ENCODE peak calls at places on chromosomes 11 and 22, in six cellular contexts. P, O, M, J, E and B are unnamed samples.

GRCh38 chr11:67382481-67383136 is 9.2 kb upstream of the RAD9A start:
- DNase-seq in E (peak; percentile 74), O (peak; percentile 91), M (peak; percentile 52), P (peak; percentile 30), J (peak; percentile 84), B (no peak)

GRCh38 chr11:132960273-132960672 is 572.0 kb downstream of the OPCML start:
- DNase-seq in J (no peak), P (no peak), E (no peak), M (no peak), O (no peak), B (no peak)

GRCh38 chr22:37400719-37401118 is 26.6 kb downstream of the ELFN2 start:
- DNase-seq in M (no peak), J (peak; percentile 55), O (no peak), P (no peak), E (no peak), B (no peak)

GRCh38 chr22:23673826-23674690 is 16.8 kb upstream of the RGL4 start:
- DNase-seq in P (no peak), J (no peak), M (no peak), E (no peak), O (no peak), B (no peak)

GRCh38 chr11:69484427-69485259 is 3.2 kb downstream of the LINC01488 start:
- DNase-seq in M (no peak), P (no peak), O (no peak), E (no peak), J (no peak), B (no peak)

GRCh38 chr11:58629857-58630256 is 7.4 kb downstream of the CNTF start:
- DNase-seq in E (no peak), M (no peak), O (no peak), J (peak; percentile 40), P (peak; percentile 8), B (no peak)

GRCh38 chr11:79393362-79394043 is 47.3 kb downstream of the TENM4 start:
- DNase-seq in M (no peak), E (no peak), J (peak; percentile 81), O (no peak), P (no peak), B (no peak)

GRCh38 chr11:12029738-12030363 is 21.4 kb upstream of the DKK3 start:
- DNase-seq in P (no peak), O (no peak), E (no peak), J (no peak), M (no peak), B (no peak)

GRCh38 chr22:28674121-28674563 is 5.5 kb downstream of the TTC28 start:
- DNase-seq in P (no peak), J (no peak), E (no peak), M (no peak), O (no peak), B (no peak)

GRCh38 chr11:130431806-130432205 is 3.4 kb upstream of the ADAMTS8 start:
- DNase-seq in M (no peak), J (no peak), O (no peak), E (no peak), P (no peak), B (no peak)

GRCh38 chr22:22400964-22401363 is 107.6 kb downstream of the ZNF280B start:
- DNase-seq in J (no peak), P (no peak), O (no peak), M (no peak), E (no peak), B (no peak)

GRCh38 chr11:117345039-117345438 is 17.4 kb downstream of the CEP164 start:
- DNase-seq in O (no peak), M (no peak), E (no peak), J (no peak), P (no peak), B (no peak)

GRCh38 chr11:43810929-43811596 is 69.6 kb upstream of the ALKBH3 start:
- DNase-seq in J (no peak), M (no peak), E (no peak), P (no peak), O (no peak), B (no peak)

GRCh38 chr11:102552447-102553200 is 22.1 kb upstream of the MMP7 start:
- DNase-seq in M (no peak), E (no peak), O (no peak), P (no peak), J (no peak), B (no peak)

GRCh38 chr11:76234704-76235232 is 28.5 kb upstream of the WNT11 start:
- DNase-seq in E (peak; percentile 52), M (no peak), J (no peak), O (peak; percentile 77), P (no peak), B (peak; percentile 17)

GRCh38 chr22:18082467-18082866 is 4.7 kb downstream of the PEX26 start:
- DNase-seq in O (no peak), J (no peak), M (no peak), E (no peak), P (no peak), B (no peak)

GRCh38 chr11:93133710-93134109 is 64.1 kb downstream of the SLC36A4 start:
- DNase-seq in M (no peak), P (no peak), E (no peak), O (no peak), J (no peak), B (no peak)

GRCh38 chr11:117220999-117221774 is 10.7 kb downstream of the PCSK7 start:
- DNase-seq in O (no peak), J (no peak), E (peak; percentile 60), P (no peak), M (peak; percentile 37), B (no peak)

GRCh38 chr11:75051043-75051442 is 45.6 kb downstream of the OR2AT4 start:
- DNase-seq in P (no peak), J (no peak), M (no peak), O (no peak), E (no peak), B (no peak)

GRCh38 chr22:48192071-48192470 is 1429.6 kb downstream of the TBC1D22A start:
- DNase-seq in O (no peak), P (no peak), J (no peak), E (no peak), M (no peak), B (no peak)

GRCh38 chr22:36772451-36772850 is 3.5 kb downstream of the IFT27 start:
- DNase-seq in J (no peak), E (no peak), O (no peak), M (no peak), P (no peak), B (peak; percentile 27)

GRCh38 chr11:57742087-57742452 is 779 bp downstream of the SELENOH start:
- DNase-seq in J (no peak), M (no peak), O (no peak), E (no peak), P (no peak), B (no peak)

GRCh38 chr11:125062931-125063428 is at the start of gene SLC37A2:
- DNase-seq in J (peak; percentile 58), P (no peak), O (peak; percentile 76), M (no peak), E (peak; percentile 51), B (peak; percentile 51)

GRCh38 chr11:128931066-128931465 is 11.6 kb downstream of the TP53AIP1 start:
- DNase-seq in J (no peak), M (no peak), E (no peak), P (no peak), O (no peak), B (no peak)

GRCh38 chr11:108084811-108085210 is 36.6 kb upstream of the ACAT1 start:
- DNase-seq in P (no peak), O (no peak), M (no peak), J (peak; percentile 33), E (no peak), B (no peak)

GRCh38 chr11:65506770-65507485 is 8.1 kb downstream of the MALAT1 start:
- DNase-seq in O (peak; percentile 74), J (peak; percentile 86), M (peak; percentile 94), E (peak; percentile 62), P (no peak), B (no peak)

GRCh38 chr11:3825473-3826154 is 15.1 kb downstream of the RHOG start:
- DNase-seq in M (no peak), P (no peak), O (no peak), J (no peak), E (no peak), B (no peak)

GRCh38 chr22:46542011-46542985 is 4.9 kb upstream of the CELSR1 start:
- DNase-seq in E (peak; percentile 64), P (peak; percentile 28), O (peak; percentile 81), J (peak; percentile 61), M (peak; percentile 7), B (no peak)

GRCh38 chr11:119773016-119773415 is 44.0 kb upstream of the NECTIN1 start:
- DNase-seq in O (no peak), P (peak; percentile 82), J (peak; percentile 37), M (peak; percentile 87), E (no peak), B (no peak)